ENCODE peak calls at places on chromosomes 13 and 19, in four cellular contexts. One of them, this sample, is unnamed.

GRCh38 chr19:33688657-33688992 is 66.9 kb downstream of the CHST8 start:
- DNase-seq in K562: no peak
- DNase-seq in HepG2: no peak
- DNase-seq in SK-N-SH: no peak
- DNase-seq in this sample: no peak

GRCh38 chr13:94239135-94239534 is 240.3 kb downstream of the DCT start:
- DNase-seq in K562: no peak
- DNase-seq in HepG2: no peak
- DNase-seq in SK-N-SH: no peak
- DNase-seq in this sample: no peak

GRCh38 chr13:68708336-68708908 is 1399.2 kb upstream of the ATXN8OS start:
- DNase-seq in K562: peak; percentile 89
- DNase-seq in HepG2: no peak
- DNase-seq in SK-N-SH: no peak
- DNase-seq in this sample: no peak

GRCh38 chr19:33344210-33344609 is 29.3 kb upstream of the CEBPG start:
- DNase-seq in K562: no peak
- DNase-seq in HepG2: no peak
- DNase-seq in SK-N-SH: no peak
- DNase-seq in this sample: no peak

GRCh38 chr13:26340812-26341211 is 86.9 kb downstream of the CDK8 start:
- DNase-seq in K562: no peak
- DNase-seq in HepG2: no peak
- DNase-seq in SK-N-SH: no peak
- DNase-seq in this sample: no peak

GRCh38 chr13:28678809-28679208 is 19.9 kb downstream of the POMP start:
- DNase-seq in K562: no peak
- DNase-seq in HepG2: no peak
- DNase-seq in SK-N-SH: no peak
- DNase-seq in this sample: no peak

GRCh38 chr19:29694669-29695627 is 20.1 kb downstream of the C19orf12 start:
- DNase-seq in K562: peak; percentile 70
- DNase-seq in HepG2: peak; percentile 66
- DNase-seq in SK-N-SH: peak; percentile 92
- DNase-seq in this sample: no peak

GRCh38 chr19:2475018-2475701 is 767 bp upstream of the GADD45B start:
- DNase-seq in K562: peak; percentile 49
- DNase-seq in HepG2: no peak
- DNase-seq in SK-N-SH: peak; percentile 54
- DNase-seq in this sample: no peak

GRCh38 chr19:42850981-42851717 is 28.4 kb downstream of the PSG1 start:
- DNase-seq in K562: no peak
- DNase-seq in HepG2: peak; percentile 15
- DNase-seq in SK-N-SH: no peak
- DNase-seq in this sample: no peak

GRCh38 chr13:67330149-67330548 is 100.0 kb upstream of the PCDH9 start:
- DNase-seq in K562: no peak
- DNase-seq in HepG2: no peak
- DNase-seq in SK-N-SH: no peak
- DNase-seq in this sample: no peak

GRCh38 chr19:33397536-33398360 is 24.2 kb downstream of the CEBPG start:
- DNase-seq in K562: peak; percentile 44
- DNase-seq in HepG2: peak; percentile 50
- DNase-seq in SK-N-SH: peak; percentile 68
- DNase-seq in this sample: no peak

GRCh38 chr13:35817642-35818576 is 313.3 kb downstream of the DCLK1 start:
- DNase-seq in K562: no peak
- DNase-seq in HepG2: no peak
- DNase-seq in SK-N-SH: no peak
- DNase-seq in this sample: no peak

GRCh38 chr19:10344780-10345179 is 5.4 kb upstream of the ICAM3 start:
- DNase-seq in K562: no peak
- DNase-seq in HepG2: no peak
- DNase-seq in SK-N-SH: no peak
- DNase-seq in this sample: no peak

GRCh38 chr19:10222201-10222890 is 8.8 kb downstream of the S1PR2 start:
- DNase-seq in K562: no peak
- DNase-seq in HepG2: no peak
- DNase-seq in SK-N-SH: no peak
- DNase-seq in this sample: no peak

GRCh38 chr13:30892966-30893365 is 13.1 kb upstream of the MEDAG start:
- DNase-seq in K562: peak; percentile 34
- DNase-seq in HepG2: peak; percentile 17
- DNase-seq in SK-N-SH: no peak
- DNase-seq in this sample: no peak
- TF ChIP-seq NFIC in K562: no peak
- TF ChIP-seq NFIC in HepG2: no peak
- TF ChIP-seq NFIC in SK-N-SH: no peak
- TF ChIP-seq NFIC in this sample: no peak

GRCh38 chr19:55437410-55437809 is 5.7 kb downstream of the SHISA7 start:
- DNase-seq in K562: peak; percentile 83
- DNase-seq in HepG2: peak; percentile 46
- DNase-seq in SK-N-SH: no peak
- DNase-seq in this sample: no peak
- TF ChIP-seq NFIC in K562: no peak
- TF ChIP-seq NFIC in HepG2: no peak
- TF ChIP-seq NFIC in SK-N-SH: no peak
- TF ChIP-seq NFIC in this sample: no peak

DNA sequence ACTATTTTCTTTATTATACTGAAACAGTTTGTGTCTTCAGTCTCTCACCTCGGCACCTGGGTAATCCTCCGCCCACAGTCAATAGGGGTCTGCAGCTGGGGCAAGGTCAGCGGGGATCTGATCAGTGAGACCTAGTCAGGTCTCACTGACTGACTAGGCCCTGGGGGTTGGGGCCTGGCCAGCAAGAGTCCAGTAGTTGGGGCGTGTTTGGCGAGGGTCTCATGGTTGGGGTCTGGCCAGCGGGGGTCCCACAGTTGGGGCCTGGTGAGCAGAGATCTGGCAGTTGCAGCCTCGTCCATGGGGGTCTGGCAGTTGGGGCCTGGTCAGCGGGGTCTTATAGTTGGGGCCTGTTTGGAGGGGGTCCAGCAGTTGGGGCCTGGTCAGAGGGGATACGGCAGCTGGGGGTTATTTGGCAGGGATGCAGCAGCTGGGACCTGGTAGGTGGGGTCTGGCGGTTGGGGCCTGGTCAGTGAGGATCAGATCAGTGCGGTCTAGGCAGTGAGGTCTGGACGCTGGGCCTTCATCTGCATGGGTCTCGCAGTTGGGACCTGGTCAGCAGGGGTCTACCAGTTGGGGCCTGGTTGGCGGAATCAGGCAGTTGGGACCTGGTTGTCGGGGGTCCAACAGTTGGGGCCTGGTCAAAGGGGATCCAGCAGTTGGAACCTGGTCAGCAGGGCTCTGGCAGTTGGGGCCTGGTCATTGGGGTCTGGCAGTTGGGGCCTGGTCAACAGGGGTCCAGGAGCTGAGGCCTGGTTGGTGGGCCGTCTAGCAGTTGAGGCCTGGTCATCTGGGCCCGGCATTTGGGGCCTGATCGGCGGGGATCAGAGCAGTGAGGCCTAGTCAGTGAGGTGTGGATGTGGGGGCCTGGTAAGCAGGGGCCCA is 61.1 kb upstream of the TPM4 start:
- DNase-seq in K562: no peak
- DNase-seq in HepG2: no peak
- DNase-seq in SK-N-SH: peak; percentile 4
- DNase-seq in this sample: no peak
- TF ChIP-seq NFIC in K562: no peak
- TF ChIP-seq NFIC in HepG2: no peak
- TF ChIP-seq NFIC in SK-N-SH: no peak
- TF ChIP-seq NFIC in this sample: no peak

GRCh38 chr13:64639206-64639605 is 2590.9 kb downstream of the PCDH9 start:
- DNase-seq in K562: no peak
- DNase-seq in HepG2: no peak
- DNase-seq in SK-N-SH: no peak
- DNase-seq in this sample: no peak

GRCh38 chr13:64643066-64643465 is 2587.1 kb downstream of the PCDH9 start:
- DNase-seq in K562: no peak
- DNase-seq in HepG2: no peak
- DNase-seq in SK-N-SH: no peak
- DNase-seq in this sample: no peak

DNA sequence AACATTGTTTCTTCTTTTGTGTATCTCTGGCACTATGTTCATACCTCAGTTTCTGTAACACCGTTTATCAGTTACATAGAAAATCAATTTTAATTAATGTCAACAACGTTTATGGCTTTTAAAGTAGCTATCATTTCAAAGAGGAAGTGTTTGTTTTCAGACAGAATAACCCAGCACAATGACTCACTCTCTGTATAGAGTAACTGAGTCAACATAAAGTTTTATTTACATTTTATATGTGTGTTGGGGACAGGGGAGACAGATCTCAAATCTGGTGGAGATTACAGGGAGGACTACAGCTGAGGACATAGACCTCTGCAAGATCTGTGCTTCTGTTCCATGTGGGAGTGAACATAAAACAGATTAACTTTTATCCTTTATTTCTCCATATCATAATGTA is 2590.1 kb downstream of the PCDH9 start:
- DNase-seq in K562: no peak
- DNase-seq in HepG2: no peak
- DNase-seq in SK-N-SH: no peak
- DNase-seq in this sample: no peak
- TF ChIP-seq NFIC in K562: no peak
- TF ChIP-seq NFIC in HepG2: no peak
- TF ChIP-seq NFIC in SK-N-SH: no peak
- TF ChIP-seq NFIC in this sample: no peak

GRCh38 chr13:110001622-110002275 is 215.4 kb upstream of the IRS2 start:
- DNase-seq in K562: no peak
- DNase-seq in HepG2: no peak
- DNase-seq in SK-N-SH: no peak
- DNase-seq in this sample: no peak
- TF ChIP-seq NFIC in K562: no peak
- TF ChIP-seq NFIC in HepG2: no peak
- TF ChIP-seq NFIC in SK-N-SH: no peak
- TF ChIP-seq NFIC in this sample: no peak